ENCODE peak calls at places on chromosomes 1 and 21, in eight cellular contexts. E is nephron progenitor cell; G is stimulated activated naive B cell treated with anti-CD40 and anti-IgM and Interleukin-4, amounts not matched to agents 10 μg/mL and 1 μg/mL and 100 μg/mL, for 72 hours; Q is stimulated activated CD8-positive, alpha-beta memory T cell treated with anti-CD3 and anti-CD28 coated beads, Interleukin-2, amount 100 ng/mL, for 48 hours; A is activated T-cell treated with anti-CD3 and anti-CD28 coated beads, Interleukin-2, amount 50 U/mL, for 4 hours; N is vagina; Z is kidney glomerular epithelial cell; V is stimulated activated CD4-positive, alpha-beta T cell treated with anti-CD3 and anti-CD28 coated beads, Interleukin-4, amount 100 ng/mL, for 48 hours. F is an unnamed sample.
A peak's percentile ranks its signal among the peaks of the same experiment; 100 is the strongest.

GRCh38 chr1:55965981-55966461 is 613.3 kb downstream of the PLPP3 start:
- DNase-seq in Z (peak; percentile 70), E (no peak), V (no peak), N (no peak), Q (no peak), G (no peak), A (no peak), F (no peak)

GRCh38 chr1:159800177-159800935 is 1.8 kb upstream of the FCRL6 start:
- DNase-seq in E (no peak), N (no peak), Z (no peak), A (no peak), G (no peak), V (no peak), Q (peak; percentile 4), F (no peak)

GRCh38 chr1:147211577-147211976 is 13.6 kb downstream of the FMO5 start:
- DNase-seq in N (no peak), E (no peak), V (no peak), G (no peak), Q (no peak), A (no peak), Z (no peak), F (no peak)

GRCh38 chr1:175824079-175824478 is 80.7 kb upstream of the TNR start:
- DNase-seq in Q (peak; percentile 13), A (no peak), Z (no peak), G (no peak), V (peak; percentile 4), N (no peak), E (peak; percentile 10), F (no peak)

GRCh38 chr1:85617582-85618237 is 37.1 kb downstream of the CCN1 start:
- DNase-seq in V (no peak), N (no peak), Q (no peak), A (no peak), E (no peak), G (peak; percentile 4), Z (peak; percentile 44), F (peak; percentile 13)

GRCh38 chr1:28926629-28927441 is 12.5 kb downstream of the EPB41 start:
- DNase-seq in A (no peak), Z (no peak), Q (no peak), G (peak; percentile 34), N (no peak), V (no peak), E (no peak), F (no peak)

GRCh38 chr21:44013380-44014088 is 1.4 kb downstream of the TRAPPC10 start:
- DNase-seq in V (peak; percentile 32), Q (no peak), Z (peak; percentile 26), E (no peak), N (no peak), A (peak; percentile 33), G (peak; percentile 36), F (no peak)

GRCh38 chr1:223846668-223847007 is 891 bp upstream of the TP53BP2 start:
- DNase-seq in E (no peak), Z (no peak), V (no peak), Q (no peak), A (no peak), N (no peak), G (no peak), F (no peak)

GRCh38 chr1:89671775-89672488 is 39.0 kb downstream of the LRRC8C start:
- DNase-seq in E (no peak), Z (no peak), G (no peak), V (no peak), A (no peak), Q (no peak), N (no peak), F (no peak)

GRCh38 chr1:175823401-175823800 is 80.0 kb upstream of the TNR start:
- DNase-seq in V (no peak), Q (no peak), E (no peak), Z (no peak), N (no peak), A (no peak), G (no peak), F (no peak)

GRCh38 chr1:209160230-209160629 is 423.3 kb upstream of the CAMK1G start:
- DNase-seq in G (no peak), V (no peak), Q (no peak), A (no peak), N (no peak), E (no peak), Z (no peak), F (no peak)

GRCh38 chr1:238341395-238341794 is 450.7 kb upstream of the ZP4 start:
- DNase-seq in G (no peak), Z (no peak), V (no peak), N (no peak), E (no peak), Q (no peak), A (no peak), F (no peak)

GRCh38 chr1:25847929-25848328 is 11.3 kb downstream of the AUNIP start:
- DNase-seq in A (no peak), G (no peak), E (no peak), V (no peak), Z (no peak), Q (no peak), N (no peak), F (no peak)

GRCh38 chr21:30838536-30838935 is 9.0 kb upstream of the KRTAP7-1 start:
- DNase-seq in N (no peak), E (no peak), V (no peak), A (no peak), Q (no peak), G (no peak), Z (no peak), F (no peak)

GRCh38 chr21:28624626-28625025 is 368.1 kb downstream of the LTN1 start:
- DNase-seq in E (no peak), V (no peak), A (no peak), Z (no peak), G (no peak), Q (no peak), N (no peak), F (no peak)

GRCh38 chr1:116693759-116694482 is 26.4 kb upstream of the IGSF3 start:
- DNase-seq in A (no peak), G (no peak), E (no peak), N (no peak), V (no peak), Q (no peak), Z (no peak), F (no peak)

GRCh38 chr1:104780470-104781078 is 1030.9 kb downstream of the AMY1C start:
- DNase-seq in G (no peak), V (no peak), Z (peak; percentile 9), Q (no peak), A (no peak), E (peak; percentile 26), N (no peak), F (no peak)

F was measured in Caki2.